ENCODE peak calls at places on chromosomes 6 and 20, in nine cellular contexts. One of them, this sample, is unnamed.

GRCh38 chr6:46490425-46491200 is 636 bp downstream of the RCAN2 start:
- DNase-seq in EL: peak; percentile 8
- DNase-seq in CD4-positive, alpha-beta memory T cell: no peak
- DNase-seq in fibroblast of pulmonary artery: no peak
- DNase-seq in NCI-H510A treated with DMSO at 0.1 percent for 48 hours: peak; percentile 45
- DNase-seq in RPMI8226: peak; percentile 7
- DNase-seq in SW 1271: no peak
- DNase-seq in transverse colon: peak; percentile 45
- DNase-seq in endothelial cell: peak; percentile 77
- DNase-seq in this sample: peak; percentile 44

GRCh38 chr6:42929928-42930360 is 664 bp downstream of the CNPY3 start:
- DNase-seq in EL: peak; percentile 84
- DNase-seq in CD4-positive, alpha-beta memory T cell: peak; percentile 46
- DNase-seq in fibroblast of pulmonary artery: peak; percentile 66
- DNase-seq in NCI-H510A treated with DMSO at 0.1 percent for 48 hours: peak; percentile 89
- DNase-seq in RPMI8226: peak; percentile 87
- DNase-seq in SW 1271: peak; percentile 54
- DNase-seq in transverse colon: peak; percentile 48
- DNase-seq in endothelial cell: no peak
- DNase-seq in this sample: peak; percentile 49

GRCh38 chr6:1424306-1424927 is 35.0 kb downstream of the FOXF2 start:
- DNase-seq in EL: peak; percentile 63
- DNase-seq in CD4-positive, alpha-beta memory T cell: no peak
- DNase-seq in fibroblast of pulmonary artery: peak; percentile 59
- DNase-seq in NCI-H510A treated with DMSO at 0.1 percent for 48 hours: no peak
- DNase-seq in RPMI8226: peak; percentile 78
- DNase-seq in SW 1271: peak; percentile 27
- DNase-seq in transverse colon: peak; percentile 51
- DNase-seq in endothelial cell: peak; percentile 68
- DNase-seq in this sample: peak; percentile 58

GRCh38 chr6:42777126-42777822 is 4.6 kb upstream of the BICRAL start:
- DNase-seq in EL: peak; percentile 72
- DNase-seq in CD4-positive, alpha-beta memory T cell: no peak
- DNase-seq in fibroblast of pulmonary artery: peak; percentile 25
- DNase-seq in NCI-H510A treated with DMSO at 0.1 percent for 48 hours: no peak
- DNase-seq in RPMI8226: peak; percentile 46
- DNase-seq in SW 1271: no peak
- DNase-seq in transverse colon: no peak
- DNase-seq in endothelial cell: no peak
- DNase-seq in this sample: no peak

GRCh38 chr20:49591217-49591865 is 23.4 kb upstream of the PTGIS start:
- DNase-seq in EL: no peak
- DNase-seq in CD4-positive, alpha-beta memory T cell: no peak
- DNase-seq in fibroblast of pulmonary artery: peak; percentile 90
- DNase-seq in NCI-H510A treated with DMSO at 0.1 percent for 48 hours: no peak
- DNase-seq in RPMI8226: no peak
- DNase-seq in SW 1271: no peak
- DNase-seq in transverse colon: no peak
- DNase-seq in endothelial cell: no peak
- DNase-seq in this sample: no peak

GRCh38 chr6:33392168-33392947 is 735 bp downstream of the KIFC1 start:
- DNase-seq in EL: no peak
- DNase-seq in CD4-positive, alpha-beta memory T cell: no peak
- DNase-seq in fibroblast of pulmonary artery: no peak
- DNase-seq in NCI-H510A treated with DMSO at 0.1 percent for 48 hours: peak; percentile 38
- DNase-seq in RPMI8226: no peak
- DNase-seq in SW 1271: no peak
- DNase-seq in transverse colon: no peak
- DNase-seq in endothelial cell: no peak
- DNase-seq in this sample: no peak

GRCh38 chr6:35052694-35053565 is 88.2 kb downstream of the TCP11 start:
- DNase-seq in EL: no peak
- DNase-seq in CD4-positive, alpha-beta memory T cell: no peak
- DNase-seq in fibroblast of pulmonary artery: no peak
- DNase-seq in NCI-H510A treated with DMSO at 0.1 percent for 48 hours: no peak
- DNase-seq in RPMI8226: no peak
- DNase-seq in SW 1271: no peak
- DNase-seq in transverse colon: peak; percentile 38
- DNase-seq in endothelial cell: no peak
- DNase-seq in this sample: peak; percentile 62

GRCh38 chr20:21100590-21101452 is 5.3 kb downstream of the LINC00237 start:
- DNase-seq in EL: no peak
- DNase-seq in CD4-positive, alpha-beta memory T cell: peak; percentile 25
- DNase-seq in fibroblast of pulmonary artery: peak; percentile 10
- DNase-seq in NCI-H510A treated with DMSO at 0.1 percent for 48 hours: peak; percentile 85
- DNase-seq in RPMI8226: peak; percentile 17
- DNase-seq in SW 1271: no peak
- DNase-seq in transverse colon: no peak
- DNase-seq in endothelial cell: no peak
- DNase-seq in this sample: no peak

GRCh38 chr20:38485041-38485440 is 12.4 kb downstream of the RALGAPB start:
- DNase-seq in EL: no peak
- DNase-seq in CD4-positive, alpha-beta memory T cell: no peak
- DNase-seq in fibroblast of pulmonary artery: peak; percentile 26
- DNase-seq in NCI-H510A treated with DMSO at 0.1 percent for 48 hours: no peak
- DNase-seq in RPMI8226: no peak
- DNase-seq in SW 1271: no peak
- DNase-seq in transverse colon: no peak
- DNase-seq in endothelial cell: no peak
- DNase-seq in this sample: no peak

GRCh38 chr6:108660251-108660650 is 99.5 kb downstream of the FOXO3 start:
- DNase-seq in EL: no peak
- DNase-seq in CD4-positive, alpha-beta memory T cell: no peak
- DNase-seq in fibroblast of pulmonary artery: no peak
- DNase-seq in NCI-H510A treated with DMSO at 0.1 percent for 48 hours: no peak
- DNase-seq in RPMI8226: no peak
- DNase-seq in SW 1271: no peak
- DNase-seq in transverse colon: no peak
- DNase-seq in endothelial cell: no peak
- DNase-seq in this sample: no peak

GRCh38 chr6:139944131-139944530 is 569.7 kb upstream of the CITED2 start:
- DNase-seq in EL: peak; percentile 7
- DNase-seq in CD4-positive, alpha-beta memory T cell: no peak
- DNase-seq in fibroblast of pulmonary artery: no peak
- DNase-seq in NCI-H510A treated with DMSO at 0.1 percent for 48 hours: no peak
- DNase-seq in RPMI8226: no peak
- DNase-seq in SW 1271: no peak
- DNase-seq in transverse colon: no peak
- DNase-seq in endothelial cell: no peak
- DNase-seq in this sample: no peak

GRCh38 chr6:87606199-87606598 is 16.3 kb downstream of the ORC3 start:
- DNase-seq in EL: no peak
- DNase-seq in CD4-positive, alpha-beta memory T cell: no peak
- DNase-seq in fibroblast of pulmonary artery: no peak
- DNase-seq in NCI-H510A treated with DMSO at 0.1 percent for 48 hours: no peak
- DNase-seq in RPMI8226: no peak
- DNase-seq in SW 1271: no peak
- DNase-seq in transverse colon: no peak
- DNase-seq in endothelial cell: no peak
- DNase-seq in this sample: no peak

GRCh38 chr6:113508249-113508648 is 348.9 kb upstream of the MARCKS start:
- DNase-seq in EL: no peak
- DNase-seq in CD4-positive, alpha-beta memory T cell: no peak
- DNase-seq in fibroblast of pulmonary artery: no peak
- DNase-seq in NCI-H510A treated with DMSO at 0.1 percent for 48 hours: no peak
- DNase-seq in RPMI8226: no peak
- DNase-seq in SW 1271: no peak
- DNase-seq in transverse colon: no peak
- DNase-seq in endothelial cell: no peak
- DNase-seq in this sample: no peak

GRCh38 chr6:150006961-150007464 is 18.3 kb downstream of the RAET1L start:
- DNase-seq in EL: peak; percentile 21
- DNase-seq in CD4-positive, alpha-beta memory T cell: peak; percentile 41
- DNase-seq in fibroblast of pulmonary artery: peak; percentile 33
- DNase-seq in NCI-H510A treated with DMSO at 0.1 percent for 48 hours: peak; percentile 3
- DNase-seq in RPMI8226: peak; percentile 64
- DNase-seq in SW 1271: no peak
- DNase-seq in transverse colon: no peak
- DNase-seq in endothelial cell: no peak
- DNase-seq in this sample: no peak

GRCh38 chr6:143615785-143616184 is 62.0 kb upstream of the PHACTR2 start:
- DNase-seq in EL: no peak
- DNase-seq in CD4-positive, alpha-beta memory T cell: no peak
- DNase-seq in fibroblast of pulmonary artery: no peak
- DNase-seq in NCI-H510A treated with DMSO at 0.1 percent for 48 hours: no peak
- DNase-seq in RPMI8226: no peak
- DNase-seq in SW 1271: no peak
- DNase-seq in transverse colon: no peak
- DNase-seq in endothelial cell: no peak
- DNase-seq in this sample: no peak

GRCh38 chr6:166615059-166615770 is 11.8 kb downstream of the RPS6KA2 start:
- DNase-seq in EL: peak; percentile 19
- DNase-seq in CD4-positive, alpha-beta memory T cell: no peak
- DNase-seq in fibroblast of pulmonary artery: peak; percentile 37
- DNase-seq in NCI-H510A treated with DMSO at 0.1 percent for 48 hours: no peak
- DNase-seq in RPMI8226: no peak
- DNase-seq in SW 1271: no peak
- DNase-seq in transverse colon: no peak
- DNase-seq in endothelial cell: no peak
- DNase-seq in this sample: peak; percentile 34

GRCh38 chr6:16711551-16712249 is 49.6 kb downstream of the ATXN1 start:
- DNase-seq in EL: peak; percentile 45
- DNase-seq in CD4-positive, alpha-beta memory T cell: peak; percentile 66
- DNase-seq in fibroblast of pulmonary artery: no peak
- DNase-seq in NCI-H510A treated with DMSO at 0.1 percent for 48 hours: no peak
- DNase-seq in RPMI8226: no peak
- DNase-seq in SW 1271: peak; percentile 63
- DNase-seq in transverse colon: peak; percentile 37
- DNase-seq in endothelial cell: no peak
- DNase-seq in this sample: no peak